ENCODE peak calls at places on chromosomes 6 and 20, in four cellular contexts. One of them, this sample, is unnamed. For H3K36me3, the result is how much of the 10 kb centered on the place peaks cover.

GRCh38 chr20:31695849-31696804 is 26.5 kb downstream of the BCL2L1 start:
- DNase-seq in right lobe of liver: peak
- DNase-seq in MG63: peak
- DNase-seq in neuronal stem cell: no peak
- DNase-seq in this sample: peak

GRCh38 chr6:44439270-44440045 is 52.0 kb downstream of the CDC5L start:
- DNase-seq in right lobe of liver: no peak
- DNase-seq in MG63: peak
- DNase-seq in neuronal stem cell: no peak
- DNase-seq in this sample: no peak

GRCh38 chr6:161198176-161198575 is 75.7 kb downstream of the AGPAT4 start:
- DNase-seq in right lobe of liver: no peak
- DNase-seq in MG63: peak
- DNase-seq in neuronal stem cell: no peak
- DNase-seq in this sample: no peak

GRCh38 chr20:62795023-62795761 is 1.1 kb upstream of the MRGBP start:
- DNase-seq in right lobe of liver: peak
- DNase-seq in MG63: peak
- DNase-seq in neuronal stem cell: peak
- DNase-seq in this sample: peak

GRCh38 chr20:35180266-35180665 is 8.4 kb downstream of the PROCR start:
- DNase-seq in right lobe of liver: no peak
- DNase-seq in MG63: no peak
- DNase-seq in neuronal stem cell: no peak
- DNase-seq in this sample: no peak

GRCh38 chr6:163243083-163243482 is 171.4 kb upstream of the QKI start:
- DNase-seq in right lobe of liver: no peak
- DNase-seq in MG63: no peak
- DNase-seq in neuronal stem cell: no peak
- DNase-seq in this sample: no peak

GRCh38 chr20:9344080-9344920 is 170.1 kb upstream of the LAMP5 start:
- DNase-seq in right lobe of liver: no peak
- DNase-seq in MG63: no peak
- DNase-seq in neuronal stem cell: no peak
- DNase-seq in this sample: no peak

GRCh38 chr6:142903806-142904205 is 41.2 kb downstream of the HIVEP2 start:
- DNase-seq in right lobe of liver: no peak
- DNase-seq in MG63: no peak
- DNase-seq in neuronal stem cell: no peak
- DNase-seq in this sample: no peak

GRCh38 chr6:64014581-64014980 is 379.0 kb downstream of the PHF3 start:
- DNase-seq in right lobe of liver: no peak
- DNase-seq in MG63: no peak
- DNase-seq in neuronal stem cell: no peak
- DNase-seq in this sample: no peak

GRCh38 chr20:10360878-10361277 is 73.1 kb downstream of the MKKS start:
- DNase-seq in right lobe of liver: no peak
- DNase-seq in MG63: no peak
- DNase-seq in neuronal stem cell: no peak
- DNase-seq in this sample: no peak

GRCh38 chr20:40648505-40649072 is 40.4 kb downstream of the MAFB start:
- DNase-seq in right lobe of liver: no peak
- DNase-seq in MG63: no peak
- DNase-seq in neuronal stem cell: no peak
- DNase-seq in this sample: no peak

GRCh38 chr6:161139766-161140553 is 133.9 kb downstream of the AGPAT4 start:
- DNase-seq in right lobe of liver: no peak
- DNase-seq in MG63: peak
- DNase-seq in neuronal stem cell: no peak
- DNase-seq in this sample: peak

GRCh38 chr6:39208233-39208720 is 21.0 kb downstream of the KCNK5 start:
- DNase-seq in right lobe of liver: no peak
- DNase-seq in MG63: no peak
- DNase-seq in neuronal stem cell: no peak
- DNase-seq in this sample: no peak

GRCh38 chr6:13229205-13230085 is 98.9 kb downstream of the TBC1D7 start:
- DNase-seq in right lobe of liver: no peak
- DNase-seq in MG63: no peak
- DNase-seq in neuronal stem cell: no peak
- DNase-seq in this sample: no peak

GRCh38 chr6:62272118-62272517 is 13.9 kb downstream of the KHDRBS2 start:
- DNase-seq in right lobe of liver: no peak
- DNase-seq in MG63: no peak
- DNase-seq in neuronal stem cell: no peak
- DNase-seq in this sample: no peak

GRCh38 chr20:3606021-3606420 is 57.2 kb downstream of the GFRA4 start:
- DNase-seq in right lobe of liver: no peak
- DNase-seq in MG63: no peak
- DNase-seq in neuronal stem cell: no peak
- DNase-seq in this sample: no peak

GRCh38 chr6:26032387-26033131 is 54.7 kb upstream of the HFE start:
- DNase-seq in right lobe of liver: no peak
- DNase-seq in MG63: peak
- DNase-seq in neuronal stem cell: peak
- DNase-seq in this sample: no peak

GRCh38 chr20:33418033-33418432 is 16.7 kb upstream of the CDK5RAP1 start:
- DNase-seq in right lobe of liver: no peak
- DNase-seq in MG63: no peak
- DNase-seq in neuronal stem cell: no peak
- DNase-seq in this sample: no peak

GRCh38 chr6:113065606-113066005 is 718.5 kb downstream of the RFPL4B start:
- DNase-seq in right lobe of liver: no peak
- DNase-seq in MG63: no peak
- DNase-seq in neuronal stem cell: peak
- DNase-seq in this sample: no peak

GRCh38 chr6:43368517-43369160 is 808 bp downstream of the ZNF318 start:
- DNase-seq in right lobe of liver: peak
- DNase-seq in MG63: peak
- DNase-seq in neuronal stem cell: peak
- DNase-seq in this sample: peak

GRCh38 chr20:59437601-59438031 is 137.2 kb downstream of the EDN3 start:
- DNase-seq in right lobe of liver: no peak
- DNase-seq in MG63: no peak
- DNase-seq in neuronal stem cell: no peak
- DNase-seq in this sample: no peak

GRCh38 chr6:157768304-157768703 is 54.7 kb upstream of the SNX9 start:
- DNase-seq in right lobe of liver: no peak
- DNase-seq in MG63: no peak
- DNase-seq in neuronal stem cell: no peak
- DNase-seq in this sample: no peak

GRCh38 chr6:33958208-33958862 is 154.5 kb upstream of the MLN start:
- DNase-seq in right lobe of liver: no peak
- DNase-seq in MG63: no peak
- DNase-seq in neuronal stem cell: peak
- DNase-seq in this sample: no peak

GRCh38 chr6:81562169-81562568 is 190.3 kb downstream of the TENT5A start:
- DNase-seq in right lobe of liver: no peak
- DNase-seq in MG63: peak
- DNase-seq in neuronal stem cell: no peak
- DNase-seq in this sample: no peak

GRCh38 chr6:1390071-1390804 is 862 bp downstream of the FOXF2 start:
- DNase-seq in right lobe of liver: no peak
- DNase-seq in MG63: peak
- DNase-seq in neuronal stem cell: peak
- DNase-seq in this sample: no peak

GRCh38 chr6:106444777-106445507 is 84.4 kb downstream of the CRYBG1 start:
- DNase-seq in right lobe of liver: no peak
- DNase-seq in MG63: no peak
- DNase-seq in neuronal stem cell: peak
- DNase-seq in this sample: no peak

GRCh38 chr6:33139596-33140206 is 52.6 kb downstream of the COL11A2 start:
- DNase-seq in right lobe of liver: no peak
- DNase-seq in MG63: no peak
- DNase-seq in neuronal stem cell: no peak
- DNase-seq in this sample: no peak

GRCh38 chr6:22756365-22756764 is 187.0 kb downstream of the HDGFL1 start:
- DNase-seq in right lobe of liver: no peak
- DNase-seq in MG63: no peak
- DNase-seq in neuronal stem cell: no peak
- DNase-seq in this sample: no peak

DNA sequence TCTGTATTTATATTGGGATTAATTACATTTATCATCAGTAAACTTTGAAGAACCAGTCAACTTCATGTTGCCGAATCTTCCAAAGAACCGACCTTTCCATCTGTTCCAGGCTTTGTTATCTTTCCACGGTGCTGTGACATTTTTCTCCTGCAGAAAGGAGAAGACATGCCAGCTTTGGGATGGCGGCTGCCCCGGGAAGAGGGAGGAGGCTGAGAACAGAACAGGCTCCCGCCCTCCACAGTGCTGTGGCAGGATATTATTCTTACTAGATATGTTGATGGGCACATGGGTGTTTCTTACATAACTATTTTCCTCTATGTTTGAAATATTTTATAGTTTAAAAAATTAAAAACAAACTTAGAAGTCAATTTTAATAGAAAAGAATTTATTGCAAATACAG is 44.9 kb downstream of the GINS1 start:
- DNase-seq in right lobe of liver: no peak
- DNase-seq in MG63: no peak
- DNase-seq in neuronal stem cell: no peak
- DNase-seq in this sample: no peak
- H3K36me3 ChIP-seq in right lobe of liver: under half
- H3K36me3 ChIP-seq in MG63: under half
- H3K36me3 ChIP-seq in neuronal stem cell: half or more
- H3K36me3 ChIP-seq in this sample: under half

GRCh38 chr6:68368845-68369244 is 266.2 kb upstream of the ADGRB3 start:
- DNase-seq in right lobe of liver: no peak
- DNase-seq in MG63: no peak
- DNase-seq in neuronal stem cell: no peak
- DNase-seq in this sample: no peak
- H3K4me3 ChIP-seq in right lobe of liver: no peak
- H3K4me3 ChIP-seq in MG63: no peak
- H3K4me3 ChIP-seq in neuronal stem cell: no peak
- H3K4me3 ChIP-seq in this sample: no peak

GRCh38 chr20:49935746-49936152 is 448 bp upstream of the RNF114 start:
- DNase-seq in right lobe of liver: peak
- DNase-seq in MG63: no peak
- DNase-seq in neuronal stem cell: no peak
- DNase-seq in this sample: no peak

GRCh38 chr20:49936153-49937022 is at the start of gene RNF114:
- DNase-seq in right lobe of liver: peak
- DNase-seq in MG63: peak
- DNase-seq in neuronal stem cell: peak
- DNase-seq in this sample: peak

GRCh38 chr20:49941456-49941855 is 5.3 kb downstream of the RNF114 start:
- DNase-seq in right lobe of liver: no peak
- DNase-seq in MG63: no peak
- DNase-seq in neuronal stem cell: no peak
- DNase-seq in this sample: no peak

GRCh38 chr20:49937023-49937929 is 1.1 kb downstream of the RNF114 start:
- DNase-seq in right lobe of liver: no peak
- DNase-seq in MG63: no peak
- DNase-seq in neuronal stem cell: no peak
- DNase-seq in this sample: peak

GRCh38 chr20:49938173-49939163 is 2.3 kb downstream of the RNF114 start:
- DNase-seq in right lobe of liver: no peak
- DNase-seq in MG63: no peak
- DNase-seq in neuronal stem cell: no peak
- DNase-seq in this sample: peak
- H3K36me3 ChIP-seq in right lobe of liver: under half
- H3K36me3 ChIP-seq in MG63: half or more
- H3K36me3 ChIP-seq in neuronal stem cell: under half
- H3K36me3 ChIP-seq in this sample: under half

DNA sequence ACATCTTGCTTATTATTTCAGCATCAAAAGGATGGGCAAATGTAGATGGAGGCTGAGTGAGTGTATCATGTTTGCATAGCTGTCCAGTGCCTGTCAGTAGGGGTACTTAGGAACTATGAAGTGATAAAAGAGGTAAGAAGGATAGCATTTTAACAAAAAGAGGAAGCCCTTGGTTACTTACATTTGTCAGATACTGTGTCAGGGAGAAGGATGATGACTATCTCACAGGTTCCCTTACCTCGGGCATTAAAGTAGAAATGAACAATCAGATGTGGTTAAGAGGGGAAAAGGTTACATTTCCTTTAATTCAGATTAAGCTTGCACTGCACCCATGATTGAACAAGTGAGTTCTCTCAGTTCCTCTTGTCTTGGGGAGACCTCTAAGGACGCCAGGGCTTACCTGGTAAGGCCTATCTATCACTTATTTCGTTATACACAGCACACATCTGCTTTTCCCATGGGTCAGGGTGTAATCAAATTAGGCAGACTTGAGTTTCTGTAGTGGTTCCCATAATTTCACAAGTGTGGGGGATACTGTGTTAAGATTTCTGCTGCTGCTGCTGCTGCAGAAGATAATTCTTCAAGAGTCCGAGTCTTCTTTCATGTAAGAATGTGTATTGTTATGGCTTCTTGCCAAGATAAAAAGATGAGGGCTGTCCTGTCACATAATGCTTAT is 4.5 kb downstream of the FOXO3 start:
- DNase-seq in right lobe of liver: no peak
- DNase-seq in MG63: no peak
- DNase-seq in neuronal stem cell: no peak
- DNase-seq in this sample: no peak
- H3K4me3 ChIP-seq in right lobe of liver: peak
- H3K4me3 ChIP-seq in MG63: no peak
- H3K4me3 ChIP-seq in neuronal stem cell: no peak
- H3K4me3 ChIP-seq in this sample: peak

This sample was measured in left lung.